ENCODE peak calls at places on chromosomes 6 and 20, in nine cellular contexts. One of them, this sample, is unnamed.

GRCh38 chr6:169959129-169960002 is 207.9 kb downstream of the ERMARD start:
- DNase-seq in left lung: peak
- DNase-seq in neural crest cell: no peak
- DNase-seq in foreskin fibroblast: no peak
- DNase-seq in A549: no peak
- DNase-seq in OCI-LY7: peak
- DNase-seq in cardiac muscle cell: no peak
- DNase-seq in Panc1: no peak
- DNase-seq in left ventricle myocardium inferior: no peak
- DNase-seq in this sample: no peak

GRCh38 chr6:13741358-13741757 is 29.7 kb upstream of the RANBP9 start:
- DNase-seq in Panc1: no peak
- DNase-seq in left lung: no peak
- DNase-seq in A549: no peak
- DNase-seq in foreskin fibroblast: no peak
- DNase-seq in neural crest cell: no peak
- DNase-seq in OCI-LY7: no peak
- DNase-seq in cardiac muscle cell: no peak
- DNase-seq in left ventricle myocardium inferior: no peak
- DNase-seq in this sample: no peak

GRCh38 chr20:49344975-49345374 is 67.1 kb upstream of the ZNFX1 start:
- DNase-seq in cardiac muscle cell: no peak
- DNase-seq in OCI-LY7: no peak
- DNase-seq in Panc1: no peak
- DNase-seq in left ventricle myocardium inferior: peak
- DNase-seq in foreskin fibroblast: peak
- DNase-seq in A549: peak
- DNase-seq in left lung: no peak
- DNase-seq in neural crest cell: no peak
- DNase-seq in this sample: peak

GRCh38 chr6:134896881-134897280 is 53.0 kb downstream of the ALDH8A1 start:
- DNase-seq in left ventricle myocardium inferior: no peak
- DNase-seq in cardiac muscle cell: no peak
- DNase-seq in foreskin fibroblast: no peak
- DNase-seq in A549: no peak
- DNase-seq in Panc1: no peak
- DNase-seq in left lung: no peak
- DNase-seq in OCI-LY7: no peak
- DNase-seq in neural crest cell: no peak
- DNase-seq in this sample: no peak

GRCh38 chr6:142361345-142361744 is 59.5 kb downstream of the ADGRG6 start:
- DNase-seq in Panc1: no peak
- DNase-seq in OCI-LY7: no peak
- DNase-seq in left lung: no peak
- DNase-seq in cardiac muscle cell: no peak
- DNase-seq in left ventricle myocardium inferior: no peak
- DNase-seq in neural crest cell: no peak
- DNase-seq in A549: no peak
- DNase-seq in foreskin fibroblast: no peak
- DNase-seq in this sample: no peak

GRCh38 chr6:148698671-148699180 is 48.1 kb upstream of the UST start:
- DNase-seq in left lung: no peak
- DNase-seq in left ventricle myocardium inferior: no peak
- DNase-seq in A549: no peak
- DNase-seq in neural crest cell: no peak
- DNase-seq in OCI-LY7: no peak
- DNase-seq in cardiac muscle cell: no peak
- DNase-seq in foreskin fibroblast: no peak
- DNase-seq in Panc1: no peak
- DNase-seq in this sample: no peak

GRCh38 chr6:128124713-128125112 is 223.9 kb upstream of the THEMIS start:
- DNase-seq in A549: no peak
- DNase-seq in neural crest cell: no peak
- DNase-seq in Panc1: no peak
- DNase-seq in left ventricle myocardium inferior: no peak
- DNase-seq in left lung: no peak
- DNase-seq in OCI-LY7: no peak
- DNase-seq in foreskin fibroblast: peak
- DNase-seq in cardiac muscle cell: no peak
- DNase-seq in this sample: peak

GRCh38 chr6:114432380-114432779 is 89.6 kb upstream of the HS3ST5 start:
- DNase-seq in left ventricle myocardium inferior: no peak
- DNase-seq in cardiac muscle cell: peak
- DNase-seq in OCI-LY7: no peak
- DNase-seq in left lung: no peak
- DNase-seq in Panc1: no peak
- DNase-seq in foreskin fibroblast: no peak
- DNase-seq in A549: no peak
- DNase-seq in neural crest cell: no peak
- DNase-seq in this sample: no peak

GRCh38 chr6:16964553-16965499 is 137.0 kb upstream of the STMND1 start:
- DNase-seq in A549: peak
- DNase-seq in Panc1: peak
- DNase-seq in foreskin fibroblast: peak
- DNase-seq in cardiac muscle cell: peak
- DNase-seq in neural crest cell: peak
- DNase-seq in left lung: peak
- DNase-seq in OCI-LY7: peak
- DNase-seq in left ventricle myocardium inferior: peak
- DNase-seq in this sample: peak

GRCh38 chr6:119598883-119599282 is 249.3 kb upstream of the MAN1A1 start:
- DNase-seq in neural crest cell: no peak
- DNase-seq in left ventricle myocardium inferior: no peak
- DNase-seq in OCI-LY7: no peak
- DNase-seq in Panc1: no peak
- DNase-seq in left lung: no peak
- DNase-seq in cardiac muscle cell: no peak
- DNase-seq in A549: no peak
- DNase-seq in foreskin fibroblast: no peak
- DNase-seq in this sample: no peak

GRCh38 chr6:72218125-72218524 is 331.8 kb downstream of the RIMS1 start:
- DNase-seq in foreskin fibroblast: peak
- DNase-seq in left ventricle myocardium inferior: no peak
- DNase-seq in OCI-LY7: peak
- DNase-seq in neural crest cell: peak
- DNase-seq in cardiac muscle cell: peak
- DNase-seq in Panc1: peak
- DNase-seq in A549: peak
- DNase-seq in left lung: peak
- DNase-seq in this sample: peak

GRCh38 chr6:118787746-118788419 is 106.1 kb upstream of the ASF1A start:
- DNase-seq in Panc1: no peak
- DNase-seq in foreskin fibroblast: peak
- DNase-seq in A549: no peak
- DNase-seq in OCI-LY7: no peak
- DNase-seq in cardiac muscle cell: no peak
- DNase-seq in left lung: no peak
- DNase-seq in neural crest cell: no peak
- DNase-seq in left ventricle myocardium inferior: no peak
- DNase-seq in this sample: peak

GRCh38 chr6:118161364-118161763 is 254.3 kb downstream of the SLC35F1 start:
- DNase-seq in left ventricle myocardium inferior: no peak
- DNase-seq in A549: no peak
- DNase-seq in OCI-LY7: no peak
- DNase-seq in Panc1: no peak
- DNase-seq in foreskin fibroblast: no peak
- DNase-seq in left lung: no peak
- DNase-seq in neural crest cell: no peak
- DNase-seq in cardiac muscle cell: no peak
- DNase-seq in this sample: no peak

GRCh38 chr6:99287523-99287922 is 62.0 kb downstream of the FAXC start:
- DNase-seq in left ventricle myocardium inferior: no peak
- DNase-seq in A549: no peak
- DNase-seq in cardiac muscle cell: peak
- DNase-seq in neural crest cell: no peak
- DNase-seq in Panc1: no peak
- DNase-seq in OCI-LY7: no peak
- DNase-seq in left lung: no peak
- DNase-seq in foreskin fibroblast: no peak
- DNase-seq in this sample: no peak

GRCh38 chr20:14879020-14879697 is 541.7 kb upstream of the FLRT3 start:
- DNase-seq in A549: peak
- DNase-seq in neural crest cell: no peak
- DNase-seq in foreskin fibroblast: peak
- DNase-seq in cardiac muscle cell: no peak
- DNase-seq in OCI-LY7: no peak
- DNase-seq in left lung: no peak
- DNase-seq in left ventricle myocardium inferior: no peak
- DNase-seq in Panc1: peak
- DNase-seq in this sample: peak

GRCh38 chr6:134074151-134074712 is 21.8 kb upstream of the SLC2A12 start:
- DNase-seq in A549: no peak
- DNase-seq in OCI-LY7: no peak
- DNase-seq in left lung: no peak
- DNase-seq in foreskin fibroblast: no peak
- DNase-seq in left ventricle myocardium inferior: no peak
- DNase-seq in cardiac muscle cell: no peak
- DNase-seq in Panc1: no peak
- DNase-seq in neural crest cell: peak
- DNase-seq in this sample: no peak

GRCh38 chr6:170224694-170225660 is 65.9 kb downstream of the DLL1 start:
- DNase-seq in OCI-LY7: no peak
- DNase-seq in Panc1: no peak
- DNase-seq in left ventricle myocardium inferior: no peak
- DNase-seq in cardiac muscle cell: peak
- DNase-seq in A549: no peak
- DNase-seq in foreskin fibroblast: peak
- DNase-seq in left lung: no peak
- DNase-seq in neural crest cell: no peak
- DNase-seq in this sample: no peak

GRCh38 chr6:17483391-17484016 is 90.1 kb downstream of the CAP2 start:
- DNase-seq in Panc1: no peak
- DNase-seq in neural crest cell: no peak
- DNase-seq in left ventricle myocardium inferior: no peak
- DNase-seq in OCI-LY7: no peak
- DNase-seq in left lung: no peak
- DNase-seq in cardiac muscle cell: peak
- DNase-seq in A549: no peak
- DNase-seq in foreskin fibroblast: no peak
- DNase-seq in this sample: no peak

GRCh38 chr20:61977387-61977786 is 88.3 kb downstream of the TAF4 start:
- DNase-seq in neural crest cell: no peak
- DNase-seq in OCI-LY7: no peak
- DNase-seq in A549: no peak
- DNase-seq in Panc1: no peak
- DNase-seq in left ventricle myocardium inferior: no peak
- DNase-seq in left lung: no peak
- DNase-seq in cardiac muscle cell: no peak
- DNase-seq in foreskin fibroblast: no peak
- DNase-seq in this sample: no peak

GRCh38 chr6:139881728-139882211 is 507.3 kb upstream of the CITED2 start:
- DNase-seq in Panc1: peak
- DNase-seq in foreskin fibroblast: peak
- DNase-seq in neural crest cell: peak
- DNase-seq in cardiac muscle cell: peak
- DNase-seq in left ventricle myocardium inferior: no peak
- DNase-seq in A549: peak
- DNase-seq in left lung: no peak
- DNase-seq in OCI-LY7: peak
- DNase-seq in this sample: peak

GRCh38 chr6:31811645-31812044 is 3.4 kb downstream of the HSPA1L start:
- DNase-seq in left lung: no peak
- DNase-seq in foreskin fibroblast: no peak
- DNase-seq in A549: no peak
- DNase-seq in left ventricle myocardium inferior: no peak
- DNase-seq in OCI-LY7: no peak
- DNase-seq in cardiac muscle cell: no peak
- DNase-seq in neural crest cell: no peak
- DNase-seq in Panc1: no peak
- DNase-seq in this sample: no peak

GRCh38 chr6:134402372-134402984 is 84.6 kb upstream of the SGK1 start:
- DNase-seq in foreskin fibroblast: peak
- DNase-seq in OCI-LY7: no peak
- DNase-seq in cardiac muscle cell: no peak
- DNase-seq in left ventricle myocardium inferior: no peak
- DNase-seq in neural crest cell: no peak
- DNase-seq in Panc1: no peak
- DNase-seq in A549: no peak
- DNase-seq in left lung: no peak
- DNase-seq in this sample: no peak

GRCh38 chr6:52155791-52156576 is 30.2 kb upstream of the IL17A start:
- DNase-seq in left lung: no peak
- DNase-seq in Panc1: no peak
- DNase-seq in cardiac muscle cell: no peak
- DNase-seq in A549: no peak
- DNase-seq in OCI-LY7: peak
- DNase-seq in neural crest cell: no peak
- DNase-seq in left ventricle myocardium inferior: no peak
- DNase-seq in foreskin fibroblast: no peak
- DNase-seq in this sample: no peak
- TF ChIP-seq CTCF in left lung: no peak
- TF ChIP-seq CTCF in Panc1: no peak
- TF ChIP-seq CTCF in cardiac muscle cell: no peak
- TF ChIP-seq CTCF in A549: no peak
- TF ChIP-seq CTCF in OCI-LY7: no peak
- TF ChIP-seq CTCF in neural crest cell: no peak
- TF ChIP-seq CTCF in left ventricle myocardium inferior: no peak
- TF ChIP-seq CTCF in foreskin fibroblast: no peak
- TF ChIP-seq CTCF in this sample: no peak

DNA sequence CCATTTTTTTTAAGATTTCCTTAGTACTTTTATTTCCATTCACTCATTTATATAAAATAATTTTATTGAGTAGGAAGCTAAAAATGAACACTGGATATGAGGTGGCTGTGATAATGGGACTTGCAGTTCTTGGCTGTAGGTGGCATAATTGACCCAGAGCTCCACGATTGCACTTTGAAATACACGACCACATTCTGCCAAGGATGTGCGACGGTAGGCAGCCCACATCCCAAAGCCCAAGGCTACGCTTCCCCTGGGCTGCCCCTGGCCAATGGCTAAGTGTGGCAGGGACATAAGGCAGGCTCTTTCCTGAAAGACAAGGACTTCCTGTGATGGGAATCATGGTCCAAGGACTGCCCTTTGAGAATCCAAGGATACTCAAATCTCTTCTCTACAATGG is 43.7 kb upstream of the ADTRP start:
- DNase-seq in left ventricle myocardium inferior: no peak
- DNase-seq in cardiac muscle cell: no peak
- DNase-seq in Panc1: no peak
- DNase-seq in neural crest cell: no peak
- DNase-seq in A549: no peak
- DNase-seq in foreskin fibroblast: no peak
- DNase-seq in left lung: no peak
- DNase-seq in OCI-LY7: no peak
- DNase-seq in this sample: peak
- TF ChIP-seq CTCF in left ventricle myocardium inferior: peak
- TF ChIP-seq CTCF in cardiac muscle cell: no peak
- TF ChIP-seq CTCF in Panc1: peak
- TF ChIP-seq CTCF in neural crest cell: no peak
- TF ChIP-seq CTCF in A549: no peak
- TF ChIP-seq CTCF in foreskin fibroblast: no peak
- TF ChIP-seq CTCF in left lung: no peak
- TF ChIP-seq CTCF in OCI-LY7: peak
- TF ChIP-seq CTCF in this sample: no peak

GRCh38 chr6:146543211-146543939 is at the start of gene RAB32:
- DNase-seq in A549: peak
- DNase-seq in cardiac muscle cell: peak
- DNase-seq in Panc1: no peak
- DNase-seq in OCI-LY7: no peak
- DNase-seq in left lung: peak
- DNase-seq in left ventricle myocardium inferior: peak
- DNase-seq in foreskin fibroblast: peak
- DNase-seq in neural crest cell: peak
- DNase-seq in this sample: peak
- TF ChIP-seq CTCF in A549: peak
- TF ChIP-seq CTCF in cardiac muscle cell: peak
- TF ChIP-seq CTCF in Panc1: peak
- TF ChIP-seq CTCF in OCI-LY7: no peak
- TF ChIP-seq CTCF in left lung: peak
- TF ChIP-seq CTCF in left ventricle myocardium inferior: peak
- TF ChIP-seq CTCF in foreskin fibroblast: peak
- TF ChIP-seq CTCF in neural crest cell: peak
- TF ChIP-seq CTCF in this sample: peak

GRCh38 chr6:95543798-95544197 is 33.5 kb upstream of the MANEA start:
- DNase-seq in OCI-LY7: no peak
- DNase-seq in foreskin fibroblast: no peak
- DNase-seq in Panc1: no peak
- DNase-seq in A549: no peak
- DNase-seq in neural crest cell: no peak
- DNase-seq in left lung: no peak
- DNase-seq in cardiac muscle cell: no peak
- DNase-seq in left ventricle myocardium inferior: no peak
- DNase-seq in this sample: no peak
- TF ChIP-seq CTCF in OCI-LY7: no peak
- TF ChIP-seq CTCF in foreskin fibroblast: no peak
- TF ChIP-seq CTCF in Panc1: no peak
- TF ChIP-seq CTCF in A549: no peak
- TF ChIP-seq CTCF in neural crest cell: peak
- TF ChIP-seq CTCF in left lung: no peak
- TF ChIP-seq CTCF in cardiac muscle cell: no peak
- TF ChIP-seq CTCF in left ventricle myocardium inferior: peak
- TF ChIP-seq CTCF in this sample: no peak

This sample was measured in fibroblast of the aortic adventitia.